ENCODE peak calls at places on chromosome 19, in four cellular contexts. G is K562, W is HepG2, V is GM12878. T is an unnamed sample.

GRCh38 chr19:58575183-58576041 is 2.3 kb upstream of the MZF1 start:
- DNase-seq in W (peak; percentile 83), G (peak; percentile 87), V (peak; percentile 58), T (no peak)

GRCh38 chr19:49624967-49625910 is 14.7 kb downstream of the RRAS start:
- DNase-seq in G (no peak), W (no peak), V (no peak), T (no peak)

GRCh38 chr19:6743071-6743470 is 3.6 kb downstream of the TRIP10 start:
- DNase-seq in V (no peak), W (no peak), G (no peak), T (no peak)

GRCh38 chr19:41698746-41699230 is 9.6 kb upstream of the CEACAM5 start:
- DNase-seq in V (peak; percentile 13), G (no peak), W (no peak), T (no peak)

GRCh38 chr19:310141-310651 is 19.0 kb upstream of the PLPP2 start:
- DNase-seq in G (no peak), V (no peak), W (no peak), T (no peak)

GRCh38 chr19:4018140-4018613 is 10.6 kb downstream of the PIAS4 start:
- DNase-seq in G (no peak), V (no peak), W (no peak), T (no peak)

GRCh38 chr19:35357867-35358573 is at the start of gene FFAR3:
- DNase-seq in V (no peak), G (no peak), W (no peak), T (no peak)

GRCh38 chr19:33395561-33396550 is 22.3 kb downstream of the CEBPG start:
- DNase-seq in V (no peak), W (no peak), G (no peak), T (no peak)

DNA sequence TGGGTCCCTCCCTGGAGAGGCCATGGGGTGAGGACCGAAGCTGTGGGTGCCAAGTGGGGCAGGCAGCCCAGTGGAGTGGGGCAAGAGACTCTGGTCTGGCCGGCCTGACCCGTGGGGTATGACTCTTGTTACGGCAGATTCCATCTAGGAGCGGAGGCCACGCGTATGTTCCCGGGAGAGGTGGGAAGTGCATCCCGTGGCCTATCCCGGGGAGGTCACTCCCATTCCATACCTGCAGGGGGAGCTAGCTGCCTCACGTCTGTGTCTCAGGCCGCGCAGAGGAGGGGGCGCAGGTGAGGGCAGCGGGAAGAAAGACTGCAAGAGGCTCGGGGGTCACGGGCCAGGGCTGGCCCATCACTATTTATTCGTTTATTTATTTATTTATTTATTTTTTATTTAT is 4.9 kb downstream of the CSNK1G2 start:
- DNase-seq in W (peak; percentile 58), V (no peak), G (peak; percentile 56), T (no peak)
- TF ChIP-seq HDAC6 in W (no peak), V (no peak), G (no peak), T (no peak)

DNA sequence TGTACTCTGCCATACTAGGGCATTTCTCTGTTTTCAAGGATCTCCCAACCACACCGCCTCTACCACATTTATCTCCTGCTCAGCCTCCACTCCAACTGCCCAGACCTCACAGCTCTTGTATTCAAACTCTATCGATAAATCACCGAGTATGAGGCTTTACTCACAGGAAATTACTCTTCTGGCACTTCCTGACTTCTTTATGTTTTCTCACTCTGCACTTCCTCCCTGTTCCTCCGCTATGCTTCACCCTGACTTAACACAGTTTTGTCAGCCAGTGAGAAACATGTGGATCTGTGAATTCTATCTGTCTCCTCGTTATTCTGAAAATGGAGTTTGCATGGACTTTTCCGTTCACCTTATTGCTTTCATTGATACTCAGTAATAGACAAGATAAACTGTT is 2.6 kb upstream of the CARD8 start:
- DNase-seq in V (no peak), W (no peak), G (no peak), T (no peak)
- TF ChIP-seq HDAC6 in V (no peak), W (no peak), G (no peak), T (no peak)

GRCh38 chr19:38039966-38040365 is 133.0 kb downstream of the SIPA1L3 start:
- DNase-seq in W (no peak), V (no peak), G (no peak), T (no peak)

GRCh38 chr19:38036707-38037106 is 129.7 kb downstream of the SIPA1L3 start:
- DNase-seq in G (no peak), V (no peak), W (no peak), T (no peak)

GRCh38 chr19:38034153-38034835 is 127.3 kb downstream of the SIPA1L3 start:
- DNase-seq in V (no peak), G (no peak), W (no peak), T (no peak)

GRCh38 chr19:38035515-38036495 is 128.8 kb downstream of the SIPA1L3 start:
- DNase-seq in W (peak; percentile 6), V (no peak), G (no peak), T (no peak)

DNA sequence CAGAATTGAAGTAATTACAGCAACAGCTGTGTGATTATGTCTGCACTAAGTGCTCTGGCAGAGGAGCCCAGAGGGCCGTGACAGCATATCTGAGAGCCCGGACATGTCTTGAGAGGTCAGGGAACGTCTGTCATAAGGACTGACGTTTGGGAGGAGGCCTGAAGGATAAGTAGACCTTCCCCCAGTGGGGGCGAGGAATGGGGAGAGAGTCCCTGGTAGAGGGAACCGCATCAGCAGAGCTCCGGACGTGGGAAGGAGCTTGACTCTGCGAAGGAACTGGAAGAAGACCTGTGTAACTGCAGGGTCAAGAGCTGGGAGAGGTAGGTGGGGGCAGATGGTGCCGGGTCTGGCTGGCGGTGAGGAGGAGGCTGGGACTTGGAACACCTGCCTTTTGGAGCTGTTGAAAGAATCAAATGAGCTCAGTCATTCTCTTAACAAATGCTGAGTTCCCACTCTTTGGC is 130.2 kb downstream of the SIPA1L3 start:
- DNase-seq in V (no peak), W (no peak), G (no peak), T (no peak)
- TF ChIP-seq HDAC6 in V (no peak), W (no peak), G (no peak), T (no peak)

GRCh38 chr19:2428027-2428690 is 773 bp upstream of the TIMM13 start:
- DNase-seq in G (no peak), V (no peak), W (no peak), T (no peak)
- TF ChIP-seq HDAC6 in G (no peak), V (no peak), W (no peak), T (no peak)

GRCh38 chr19:19594371-19594770 is 24.1 kb downstream of the PBX4 start:
- DNase-seq in V (no peak), G (no peak), W (no peak), T (no peak)
- TF ChIP-seq HDAC6 in V (no peak), G (no peak), W (no peak), T (no peak)

GRCh38 chr19:54430306-54431254 is 15.3 kb downstream of the TTYH1 start:
- DNase-seq in W (no peak), V (no peak), G (peak; percentile 81), T (no peak)
- TF ChIP-seq HDAC6 in W (no peak), V (no peak), G (no peak), T (no peak)

GRCh38 chr19:44003461-44004134 is 841 bp downstream of the ZNF230 start:
- DNase-seq in V (no peak), G (peak; percentile 15), W (peak; percentile 8), T (peak; percentile 44)
- TF ChIP-seq HDAC6 in V (no peak), G (no peak), W (no peak), T (no peak)

GRCh38 chr19:40280608-40281221 is 4.4 kb downstream of the AKT2 start:
- DNase-seq in W (no peak), G (no peak), V (no peak), T (no peak)
- TF ChIP-seq HDAC6 in W (no peak), G (no peak), V (no peak), T (no peak)

DNA sequence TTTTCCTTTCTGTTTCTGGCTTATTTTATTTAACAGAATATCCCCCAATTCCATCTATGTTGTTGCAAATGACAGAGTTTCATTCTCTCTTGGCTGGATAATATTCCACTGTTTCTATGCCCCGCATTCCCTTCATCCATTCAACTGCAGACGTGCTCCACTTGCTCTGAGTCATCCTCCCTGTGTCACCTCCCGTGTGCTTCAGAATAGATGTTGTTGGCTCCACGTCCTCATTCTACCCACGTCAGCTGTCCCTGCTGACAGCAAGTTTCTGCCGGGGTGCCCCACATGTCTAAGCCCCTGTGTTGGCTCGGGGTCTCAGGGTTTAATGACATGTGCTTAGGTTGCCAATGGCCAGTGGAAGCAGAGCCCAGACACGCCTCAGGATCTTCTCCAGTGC is 1041.0 kb downstream of the UQCRFS1 start:
- DNase-seq in W (no peak), V (no peak), G (no peak), T (no peak)
- TF ChIP-seq HDAC6 in W (no peak), V (no peak), G (no peak), T (no peak)